ENCODE peak calls at places on chromosomes 2 and 18, in six cellular contexts. H is breast epithelium, L is astrocyte, P is WERI-Rb-1, Q is ascending aorta, C is IMR-90. G is an unnamed sample.

GRCh38 chr2:216615298-216616082 is 17.7 kb upstream of the IGFBP2 start:
- DNase-seq in H (no peak), C (no peak), P (no peak), L (no peak), Q (no peak), G (no peak)

GRCh38 chr2:8676191-8676914 is 5.5 kb upstream of the ID2 start:
- DNase-seq in H (peak; percentile 85), P (no peak), Q (peak; percentile 74), C (peak; percentile 78), L (peak; percentile 80), G (no peak)

GRCh38 chr2:181678033-181678586 is 2.2 kb downstream of the NEUROD1 start:
- DNase-seq in L (peak; percentile 73), P (peak; percentile 53), Q (no peak), C (peak; percentile 78), H (no peak), G (no peak)

GRCh38 chr2:217517402-217517801 is 485.4 kb downstream of the TNS1 start:
- DNase-seq in H (no peak), P (no peak), Q (no peak), C (no peak), L (no peak), G (no peak)

GRCh38 chr2:33186937-33187336 is 240.2 kb downstream of the LTBP1 start:
- DNase-seq in C (no peak), P (no peak), L (no peak), Q (no peak), H (no peak), G (no peak)

GRCh38 chr2:44801676-44802408 is 139.7 kb upstream of the SIX3 start:
- DNase-seq in L (no peak), H (no peak), Q (no peak), P (no peak), C (no peak), G (no peak)

GRCh38 chr2:199833525-199833924 is 17.5 kb downstream of the FTCDNL1 start:
- DNase-seq in C (no peak), Q (no peak), P (no peak), L (no peak), H (no peak), G (no peak)

GRCh38 chr2:112216158-112216557 is 38.7 kb downstream of the ZC3H8 start:
- DNase-seq in Q (no peak), H (no peak), P (no peak), C (peak; percentile 18), L (peak; percentile 3), G (no peak)

GRCh38 chr2:129911363-129912065 is 68.0 kb upstream of the RAB6C start:
- DNase-seq in H (no peak), C (no peak), Q (no peak), P (no peak), L (no peak), G (no peak)

GRCh38 chr2:201254331-201254730 is 6.0 kb upstream of the CASP8 start:
- DNase-seq in Q (no peak), H (no peak), C (peak; percentile 52), P (no peak), L (peak; percentile 67), G (no peak)

GRCh38 chr2:165573534-165574461 is 104.3 kb downstream of the CSRNP3 start:
- DNase-seq in P (peak; percentile 79), Q (no peak), H (peak; percentile 33), C (no peak), L (peak; percentile 47), G (no peak)

GRCh38 chr2:239462671-239463506 is 62.1 kb upstream of the HDAC4 start:
- DNase-seq in L (no peak), H (no peak), C (no peak), P (no peak), Q (no peak), G (no peak)

GRCh38 chr18:7158201-7158600 is 40.6 kb upstream of the LAMA1 start:
- DNase-seq in C (peak; percentile 79), H (no peak), Q (no peak), L (peak; percentile 82), P (no peak), G (no peak)

DNA sequence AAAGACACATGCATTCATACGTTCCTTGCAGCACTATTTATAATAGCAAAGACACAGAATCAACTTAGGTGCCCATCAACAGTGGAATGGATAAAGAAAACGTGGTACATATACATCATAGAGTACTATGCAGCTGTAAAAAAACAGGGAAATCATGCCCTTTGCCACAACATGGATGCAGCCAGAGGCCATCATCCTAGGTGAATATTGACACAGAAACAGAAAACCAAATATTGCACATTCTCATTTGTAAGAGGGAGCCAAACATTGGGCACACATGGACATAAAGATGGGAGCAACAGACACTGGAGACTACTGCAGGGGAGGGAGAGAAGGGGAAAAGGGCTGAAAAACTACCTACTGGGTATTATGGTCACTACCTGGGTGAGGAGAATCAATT is 73.5 kb downstream of the SESTD1 start:
- DNase-seq in H (no peak), Q (no peak), P (no peak), C (no peak), L (no peak), G (no peak)
- H3K9me3 ChIP-seq in H (no peaks in the 10 kb centered on the region), Q (peaks cover 7% of the 10 kb centered on the region), P (no peaks in the 10 kb centered on the region), C (no peaks in the 10 kb centered on the region), L (no peaks in the 10 kb centered on the region), G (no peaks in the 10 kb centered on the region)

GRCh38 chr2:492178-492577 is 185.0 kb downstream of the TMEM18 start:
- DNase-seq in Q (no peak), C (no peak), L (no peak), H (no peak), P (no peak), G (no peak)
- H3K9me3 ChIP-seq in Q (no peaks in the 10 kb centered on the region), C (peaks cover 42% of the 10 kb centered on the region), L (no peaks in the 10 kb centered on the region), H (no peaks in the 10 kb centered on the region), P (no peaks in the 10 kb centered on the region), G (no peaks in the 10 kb centered on the region)

GRCh38 chr2:108236676-108237335 is 3.0 kb upstream of the SULT1C3 start:
- DNase-seq in P (no peak), H (no peak), C (no peak), L (no peak), Q (no peak), G (no peak)

GRCh38 chr2:108244667-108245414 is 5.1 kb downstream of the SULT1C3 start:
- DNase-seq in H (no peak), P (no peak), C (no peak), Q (no peak), L (no peak), G (no peak)

GRCh38 chr2:108243566-108243965 is 3.8 kb downstream of the SULT1C3 start:
- DNase-seq in L (no peak), C (no peak), Q (no peak), P (no peak), H (no peak), G (no peak)

GRCh38 chr2:108239786-108240185 is at the start of gene SULT1C3:
- DNase-seq in Q (no peak), H (no peak), L (no peak), C (no peak), P (no peak), G (no peak)

DNA sequence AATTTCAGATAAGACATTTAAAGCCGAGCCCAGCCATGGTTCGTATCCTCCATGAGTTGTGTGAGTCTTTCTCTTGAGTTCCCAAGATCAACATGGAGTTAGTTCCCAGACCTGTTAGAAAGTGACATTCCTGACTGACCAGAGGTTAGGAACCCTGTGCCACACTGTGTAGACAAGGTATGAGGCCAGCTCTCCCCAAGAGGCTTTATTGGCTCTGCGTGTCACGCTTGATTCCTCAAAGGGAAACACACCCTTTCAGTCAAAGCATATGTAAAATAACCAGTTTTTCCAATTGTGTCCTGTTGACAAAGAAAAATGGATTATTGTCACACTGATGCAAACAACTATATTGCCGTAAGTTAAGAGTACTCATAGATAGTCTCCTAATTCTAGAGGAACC is 1.2 kb downstream of the SULT1C3 start:
- DNase-seq in Q (no peak), P (no peak), L (no peak), H (no peak), C (no peak), G (no peak)
- H3K9me3 ChIP-seq in Q (no peaks in the 10 kb centered on the region), P (peaks cover 9% of the 10 kb centered on the region), L (no peaks in the 10 kb centered on the region), H (peaks cover 6% of the 10 kb centered on the region), C (peaks cover 5% of the 10 kb centered on the region), G (no peaks in the 10 kb centered on the region)

GRCh38 chr2:94769733-94770132 is 101.5 kb upstream of the TEKT4 start:
- DNase-seq in Q (no peak), C (no peak), H (no peak), L (no peak), P (no peak), G (no peak)

GRCh38 chr2:94776036-94776435 is 95.2 kb upstream of the TEKT4 start:
- DNase-seq in H (no peak), P (no peak), C (no peak), Q (no peak), L (no peak), G (no peak)

GRCh38 chr2:94774851-94775250 is 96.4 kb upstream of the TEKT4 start:
- DNase-seq in Q (no peak), C (no peak), L (no peak), H (no peak), P (no peak), G (no peak)
- H3K9me3 ChIP-seq in Q (no peaks in the 10 kb centered on the region), C (no peaks in the 10 kb centered on the region), L (no peaks in the 10 kb centered on the region), H (no peaks in the 10 kb centered on the region), P (no peaks in the 10 kb centered on the region), G (no peaks in the 10 kb centered on the region)

GRCh38 chr2:47728551-47728950 is 54.4 kb upstream of the MSH6 start:
- DNase-seq in Q (no peak), H (no peak), P (no peak), L (no peak), C (no peak), G (no peak)

GRCh38 chr2:47725808-47726207 is 57.1 kb upstream of the MSH6 start:
- DNase-seq in P (no peak), L (no peak), C (no peak), H (no peak), Q (no peak), G (no peak)

GRCh38 chr2:47724221-47724981 is 58.5 kb upstream of the MSH6 start:
- DNase-seq in C (peak; percentile 13), H (no peak), P (no peak), L (peak; percentile 6), Q (no peak), G (no peak)

GRCh38 chr2:47727956-47728355 is 55.0 kb upstream of the MSH6 start:
- DNase-seq in L (no peak), P (no peak), C (no peak), Q (no peak), H (no peak), G (no peak)
- H3K9me3 ChIP-seq in L (no peaks in the 10 kb centered on the region), P (peaks cover 2% of the 10 kb centered on the region), C (no peaks in the 10 kb centered on the region), Q (no peaks in the 10 kb centered on the region), H (no peaks in the 10 kb centered on the region), G (no peaks in the 10 kb centered on the region)

G was measured in T-helper 17 cell.